ENCODE peak calls at places on chromosomes 4 and X, in five cellular contexts. J is BJ, V is ureter, E is neural crest cell, D is NCI-H2029 treated with DMSO at 0.1 percent for 48 hours. G is an unnamed sample.
A peak's percentile ranks its signal among the peaks of the same experiment; 100 is the strongest.

GRCh38 chrX:41655101-41655500 is 33.7 kb upstream of the GPR34 start:
- DNase-seq in J (no peak), V (no peak), E (no peak), D (no peak), G (no peak)

GRCh38 chr4:130306566-130306965 is 1210.6 kb downstream of the C4orf33 start:
- DNase-seq in J (no peak), V (no peak), E (no peak), D (no peak), G (no peak)

GRCh38 chrX:131216828-131217227 is 72.3 kb downstream of the IGSF1 start:
- DNase-seq in J (no peak), V (no peak), E (no peak), D (no peak), G (no peak)

GRCh38 chrX:71998836-71999509 is 88.3 kb downstream of the NHSL2 start:
- DNase-seq in J (no peak), V (no peak), E (peak; percentile 23), D (no peak), G (no peak)

GRCh38 chrX:71052721-71053120 is 15.4 kb downstream of the SNX12 start:
- DNase-seq in J (no peak), V (no peak), E (no peak), D (no peak), G (no peak)

GRCh38 chrX:74536142-74537010 is 78.0 kb downstream of the RLIM start:
- DNase-seq in J (peak; percentile 33), V (peak; percentile 83), E (peak; percentile 53), D (no peak), G (peak; percentile 48)

GRCh38 chrX:40224658-40225057 is 126.9 kb upstream of the BCOR start:
- DNase-seq in J (no peak), V (no peak), E (no peak), D (no peak), G (no peak)

GRCh38 chrX:49977319-49978090 is 55.1 kb downstream of the CLCN5 start:
- DNase-seq in J (no peak), V (no peak), E (no peak), D (no peak), G (no peak)

GRCh38 chr4:21451032-21451431 is 497.5 kb downstream of the KCNIP4 start:
- DNase-seq in J (no peak), V (no peak), E (no peak), D (no peak), G (peak; percentile 94)

GRCh38 chr4:145044341-145044740 is 53.7 kb downstream of the ANAPC10 start:
- DNase-seq in J (no peak), V (no peak), E (no peak), D (no peak), G (no peak)

GRCh38 chr4:108644237-108644636 is 6.2 kb upstream of the OSTC start:
- DNase-seq in J (no peak), V (no peak), E (no peak), D (no peak), G (peak; percentile 34)

G was measured in non-pigmented ciliary epithelial cell.